ENCODE peak calls at places on chromosomes 2 and 18, in eight cellular contexts. X is OCI-LY7, W is astrocyte, Z is endothelial cell of umbilical vein, H is fibroblast of lung, C is IMR-90, I is hepatocyte, A is K562. U is an unnamed sample.
A peak's percentile ranks its signal among the peaks of the same experiment; 100 is the strongest.

GRCh38 chr2:199459286-199460100 is 1.8 kb upstream of the SATB2 start:
- DNase-seq in X (peak; percentile 81), W (peak; percentile 96), Z (peak; percentile 93), H (peak; percentile 97), C (peak; percentile 95), I (peak; percentile 90), A (peak; percentile 70), U (peak; percentile 88)

GRCh38 chr18:37554399-37554787 is 11.2 kb downstream of the CELF4 start:
- DNase-seq in X (no peak), W (no peak), Z (no peak), H (no peak), C (no peak), I (no peak), A (no peak), U (no peak)

GRCh38 chr2:117763806-117764205 is 50.7 kb upstream of the DDX18 start:
- DNase-seq in X (no peak), W (no peak), Z (no peak), H (no peak), C (no peak), I (no peak), A (no peak), U (no peak)

GRCh38 chr2:47089083-47089464 is 66.0 kb downstream of the STPG4 start:
- DNase-seq in X (no peak), W (peak; percentile 66), Z (no peak), H (peak; percentile 77), C (peak; percentile 77), I (peak; percentile 62), A (peak; percentile 76), U (no peak)

GRCh38 chr18:58660915-58661314 is 10.3 kb upstream of the MALT1 start:
- DNase-seq in X (no peak), W (no peak), Z (no peak), H (no peak), C (no peak), I (no peak), A (no peak), U (no peak)

GRCh38 chr2:71130325-71131260 is at the start of gene MPHOSPH10:
- DNase-seq in X (peak; percentile 90), W (peak; percentile 81), Z (peak; percentile 89), H (peak; percentile 89), C (peak; percentile 90), I (peak; percentile 94), A (peak; percentile 83), U (peak; percentile 98)

GRCh38 chr18:31244737-31245432 is 73.1 kb upstream of the DSG1 start:
- DNase-seq in X (no peak), W (peak; percentile 39), Z (peak; percentile 44), H (peak; percentile 57), C (no peak), I (no peak), A (no peak), U (peak; percentile 84)

GRCh38 chr2:1800306-1800705 is 56.0 kb upstream of the PXDN start:
- DNase-seq in X (no peak), W (no peak), Z (no peak), H (no peak), C (no peak), I (no peak), A (no peak), U (no peak)

GRCh38 chr2:158841839-158842238 is 46.7 kb downstream of the DAPL1 start:
- DNase-seq in X (no peak), W (peak; percentile 69), Z (peak; percentile 74), H (peak; percentile 75), C (peak; percentile 25), I (peak; percentile 29), A (no peak), U (no peak)

GRCh38 chr2:163983911-163984310 is 248.1 kb upstream of the FIGN start:
- DNase-seq in X (no peak), W (no peak), Z (no peak), H (no peak), C (no peak), I (no peak), A (no peak), U (no peak)

GRCh38 chr2:174490032-174490431 is 3.2 kb upstream of the GPR155 start:
- DNase-seq in X (no peak), W (no peak), Z (no peak), H (no peak), C (no peak), I (no peak), A (no peak), U (no peak)

GRCh38 chr2:12006841-12007240 is 260.4 kb downstream of the LPIN1 start:
- DNase-seq in X (no peak), W (peak; percentile 65), Z (peak; percentile 59), H (peak; percentile 78), C (peak; percentile 50), I (peak; percentile 56), A (no peak), U (no peak)

GRCh38 chr2:213086566-213086965 is 64.8 kb downstream of the IKZF2 start:
- DNase-seq in X (no peak), W (peak; percentile 34), Z (no peak), H (peak; percentile 56), C (no peak), I (no peak), A (no peak), U (no peak)

DNA sequence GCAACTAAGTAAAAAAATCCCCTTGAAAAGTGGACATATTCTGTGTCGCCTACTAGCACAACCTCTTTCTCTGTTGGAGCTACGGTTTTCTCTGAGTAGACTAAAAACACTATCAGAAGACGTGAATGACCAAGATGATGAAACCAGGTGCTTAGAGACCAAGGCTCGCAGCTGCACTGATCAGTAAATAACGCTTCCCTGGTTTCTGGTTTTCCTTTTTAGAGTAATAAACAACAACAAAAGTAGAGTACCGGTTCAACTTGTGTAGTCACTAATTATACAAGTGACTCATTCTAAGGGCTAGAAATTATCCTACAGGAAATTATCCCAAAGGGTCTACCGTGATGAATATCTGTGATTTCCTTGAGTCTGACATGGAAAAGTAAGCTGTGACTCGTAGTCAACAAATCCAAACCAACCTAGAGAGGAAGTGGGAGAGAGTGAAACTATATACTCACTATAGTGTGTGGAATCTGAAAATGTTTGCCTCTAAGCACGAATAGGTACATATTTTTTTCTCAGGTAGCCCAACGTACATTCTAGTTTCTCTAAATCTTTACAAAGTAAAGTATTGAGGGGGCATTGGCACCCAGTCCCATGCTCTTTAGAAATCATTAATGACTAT is 17.8 kb downstream of the RASGRP3 start:
- DNase-seq in X (no peak), W (no peak), Z (peak; percentile 35), H (peak; percentile 14), C (peak; percentile 59), I (no peak), A (no peak), U (no peak)
- H2AFZ ChIP-seq in X (no peak overlapping the region), W (no peak overlapping the region), Z (no peak overlapping the region), H (no peak overlapping the region), C (no peak overlapping the region), I (no peak overlapping the region), A (no peak overlapping the region), U (no peak overlapping the region)

DNA sequence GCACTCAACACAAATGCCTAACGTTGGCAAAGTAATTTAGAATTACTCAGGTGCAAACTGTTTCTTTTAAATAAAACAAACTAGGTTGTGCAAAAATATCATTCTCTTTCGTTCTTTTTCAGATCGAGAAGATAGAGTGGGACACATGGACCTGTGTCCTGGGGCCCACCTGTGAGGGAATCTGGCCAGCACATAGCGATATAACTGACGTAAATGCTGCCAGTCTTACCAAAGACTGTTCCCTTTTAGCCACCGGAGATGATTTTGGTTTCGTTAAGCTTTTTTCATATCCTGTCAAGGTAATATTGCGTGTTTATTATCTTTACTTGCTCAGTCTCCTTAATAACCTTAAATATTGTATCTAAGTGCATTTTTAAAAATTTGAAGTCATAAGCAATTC is 133.6 kb downstream of the RTN4 start:
- DNase-seq in X (no peak), W (no peak), Z (no peak), H (no peak), C (no peak), I (no peak), A (no peak), U (no peak)
- H3K4me2 ChIP-seq in X (no peak overlapping the region), W (no peak overlapping the region), Z (no peak overlapping the region), H (no peak overlapping the region), C (no peak overlapping the region), I (no peak overlapping the region), A (no peak overlapping the region), U (no peak overlapping the region)

GRCh38 chr2:54660752-54661151 is 62.7 kb upstream of the EML6 start:
- DNase-seq in X (no peak), W (no peak), Z (no peak), H (no peak), C (no peak), I (no peak), A (no peak), U (no peak)

GRCh38 chr2:54665436-54665856 is 58.0 kb upstream of the EML6 start:
- DNase-seq in X (peak; percentile 74), W (no peak), Z (peak; percentile 76), H (peak; percentile 27), C (peak; percentile 68), I (peak; percentile 86), A (peak; percentile 42), U (peak; percentile 95)

GRCh38 chr2:54664238-54664786 is 59.1 kb upstream of the EML6 start:
- DNase-seq in X (no peak), W (no peak), Z (no peak), H (no peak), C (no peak), I (no peak), A (no peak), U (no peak)

GRCh38 chr2:54666131-54666637 is 57.3 kb upstream of the EML6 start:
- DNase-seq in X (no peak), W (peak; percentile 73), Z (peak; percentile 19), H (peak; percentile 78), C (peak; percentile 81), I (peak; percentile 52), A (no peak), U (no peak)

DNA sequence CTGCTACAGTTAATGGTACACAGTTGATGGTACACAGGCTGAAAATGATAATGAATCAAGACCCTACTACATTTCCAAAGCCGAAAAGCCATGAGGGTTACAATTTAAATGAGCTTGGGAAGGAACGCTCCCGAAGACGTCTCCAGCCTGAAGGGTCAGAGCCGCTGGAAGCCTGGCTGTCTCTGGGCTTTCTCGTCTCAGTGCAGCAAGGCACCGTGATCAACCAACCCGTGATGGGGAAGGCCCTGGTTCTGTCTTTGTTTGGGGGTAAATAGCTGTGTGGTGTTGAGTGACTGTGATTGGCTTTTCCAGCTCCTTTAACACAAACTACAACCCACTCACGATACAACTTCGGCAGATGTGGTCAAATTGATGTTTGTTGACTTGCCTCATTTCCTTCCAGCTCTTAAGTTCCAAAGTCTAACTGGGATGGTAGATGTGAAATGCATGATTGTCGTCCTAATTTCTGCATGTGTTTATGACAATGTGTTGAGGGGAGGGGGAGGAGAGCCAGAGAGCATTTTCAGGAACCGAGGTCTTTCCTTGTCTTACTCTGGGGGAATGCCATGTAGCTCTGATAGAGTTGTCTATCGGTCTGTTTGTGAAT is 59.9 kb upstream of the EML6 start:
- DNase-seq in X (no peak), W (no peak), Z (no peak), H (no peak), C (no peak), I (no peak), A (no peak), U (no peak)
- H2AFZ ChIP-seq in X (no peak overlapping the region), W (no peak overlapping the region), Z (no peak overlapping the region), H (no peak overlapping the region), C (no peak overlapping the region), I (no peak overlapping the region), A (no peak overlapping the region), U (no peak overlapping the region)

GRCh38 chr18:77133920-77134496 is 1.4 kb upstream of the MBP start:
- DNase-seq in X (no peak), W (no peak), Z (no peak), H (no peak), C (no peak), I (no peak), A (no peak), U (peak; percentile 68)
- H3K4me2 ChIP-seq in X (peak overlapping the region; percentile 91), W (peak overlapping the region; percentile 93), Z (no peak overlapping the region), H (no peak overlapping the region), C (no peak overlapping the region), I (no peak overlapping the region), A (no peak overlapping the region), U (peak overlapping the region; percentile 96)

GRCh38 chr2:204335642-204336041 is 209.6 kb upstream of the PARD3B start:
- DNase-seq in X (no peak), W (no peak), Z (no peak), H (no peak), C (no peak), I (no peak), A (no peak), U (no peak)
- H2AFZ ChIP-seq in X (no peak overlapping the region), W (no peak overlapping the region), Z (no peak overlapping the region), H (no peak overlapping the region), C (peak overlapping the region; percentile 55), I (no peak overlapping the region), A (no peak overlapping the region), U (no peak overlapping the region)